ENCODE peak calls at places on chromosome 3, in five cellular contexts. I, V, J, T and Z are unnamed samples.
A peak's percentile ranks its signal among the peaks of the same experiment; 100 is the strongest.

GRCh38 chr3:59480486-59480995 is 430.7 kb upstream of the CFAP20DC start:
- DNase-seq in V (no peak), J (peak; percentile 45), I (no peak), T (no peak), Z (no peak)

GRCh38 chr3:159390656-159391055 is 588.8 kb downstream of the MFSD1 start:
- DNase-seq in V (no peak), I (no peak), T (no peak), J (no peak), Z (no peak)

GRCh38 chr3:187798531-187799520 is 53.6 kb upstream of the BCL6 start:
- DNase-seq in V (no peak), I (no peak), T (no peak), J (no peak), Z (no peak)

GRCh38 chr3:71210257-71211002 is 373.1 kb downstream of the FOXP1 start:
- DNase-seq in V (no peak), T (no peak), J (no peak), I (no peak), Z (peak; percentile 84)

GRCh38 chr3:143208976-143209714 is 89.6 kb downstream of the CHST2 start:
- DNase-seq in T (no peak), J (no peak), I (no peak), V (no peak), Z (no peak)

GRCh38 chr3:72144773-72145505 is 360.0 kb upstream of the PROK2 start:
- DNase-seq in I (no peak), T (peak; percentile 33), J (no peak), V (no peak), Z (peak; percentile 40)

GRCh38 chr3:52277071-52277964 is 1.1 kb downstream of the WDR82 start:
- DNase-seq in V (no peak), J (no peak), T (peak; percentile 86), I (peak; percentile 92), Z (peak; percentile 87)

GRCh38 chr3:16516695-16517481 is 3.4 kb upstream of the RFTN1 start:
- DNase-seq in V (no peak), J (peak; percentile 28), T (peak; percentile 41), I (no peak), Z (no peak)

GRCh38 chr3:127220497-127220896 is 27.6 kb downstream of the PRR23E start:
- DNase-seq in J (no peak), V (no peak), T (no peak), I (no peak), Z (peak; percentile 17)

DNA sequence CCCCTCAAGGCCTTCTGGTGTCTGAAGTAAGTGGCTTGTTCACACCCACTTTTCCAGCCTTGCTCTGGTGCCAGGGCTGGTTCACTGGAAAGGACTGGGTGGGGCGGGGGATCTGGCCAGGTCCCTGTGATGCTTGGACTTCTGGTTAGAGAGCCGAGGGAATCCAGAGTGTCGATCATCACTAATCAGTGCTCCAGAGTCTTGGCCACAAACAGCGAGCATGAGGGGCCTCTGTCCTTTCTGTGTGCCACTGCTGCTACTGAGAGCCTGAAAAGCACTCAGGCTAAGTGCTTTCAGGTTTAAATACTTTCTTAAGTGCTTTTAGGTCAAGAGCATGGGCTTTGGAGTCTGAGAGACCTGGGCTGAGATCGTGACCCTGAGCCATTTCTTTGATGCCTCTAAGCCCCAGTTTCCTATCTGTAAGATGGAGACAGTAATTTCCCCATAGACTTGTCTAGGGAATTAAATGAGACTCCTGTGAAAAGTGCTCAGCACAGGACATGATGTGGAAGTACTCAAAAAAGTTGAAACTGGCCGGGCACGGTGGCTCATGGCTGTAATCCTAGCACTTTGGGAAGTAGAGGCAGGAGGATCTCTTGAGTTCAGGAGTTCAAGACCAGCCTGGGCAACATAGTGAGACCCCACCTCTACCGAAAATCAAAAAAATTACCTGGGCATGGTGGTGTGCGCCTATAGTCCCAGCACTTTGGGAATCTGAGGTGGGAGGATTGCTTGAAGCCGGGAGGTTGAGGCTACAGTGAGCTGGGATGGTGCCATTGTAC is 53.8 kb upstream of the SEC22A start:
- DNase-seq in I (peak; percentile 66), T (no peak), V (no peak), J (no peak), Z (peak; percentile 47)
- H3K27ac ChIP-seq in I (no peak overlapping the region), T (no peak overlapping the region), V (no peak overlapping the region), J (no peak overlapping the region), Z (no peak overlapping the region)

GRCh38 chr3:160953681-160954080 is 151.5 kb downstream of the B3GALNT1 start:
- DNase-seq in T (no peak), J (no peak), V (no peak), I (no peak), Z (no peak)

GRCh38 chr3:160950954-160951353 is 154.2 kb downstream of the B3GALNT1 start:
- DNase-seq in J (no peak), V (no peak), T (no peak), I (no peak), Z (no peak)

GRCh38 chr3:160951677-160952487 is 153.3 kb downstream of the B3GALNT1 start:
- DNase-seq in J (no peak), I (no peak), V (no peak), T (no peak), Z (no peak)

GRCh38 chr3:160956785-160957184 is 148.4 kb downstream of the B3GALNT1 start:
- DNase-seq in I (no peak), T (no peak), J (no peak), V (no peak), Z (no peak)
- TF ChIP-seq CTCF in I (peak; percentile 40), T (peak; percentile 43), J (no peak), V (peak; percentile 47), Z (peak; percentile 31)

GRCh38 chr3:133492159-133492860 is 81.2 kb upstream of the CDV3 start:
- DNase-seq in I (no peak), J (no peak), V (no peak), T (no peak), Z (no peak)
- H3K27ac ChIP-seq in I (no peak overlapping the region), J (no peak overlapping the region), V (peak overlapping the region; percentile 62), T (no peak overlapping the region), Z (no peak overlapping the region)

GRCh38 chr3:42317137-42317536 is 51.2 kb upstream of the CCK start:
- DNase-seq in T (no peak), J (no peak), V (no peak), I (no peak), Z (no peak)
- TF ChIP-seq CTCF in T (no peak), J (no peak), V (no peak), I (no peak), Z (no peak)

GRCh38 chr3:114449271-114450007 is 155.6 kb downstream of the TIGIT start:
- DNase-seq in T (no peak), J (peak; percentile 17), I (no peak), V (no peak), Z (no peak)
- H3K27ac ChIP-seq in T (peak overlapping the region; percentile 88), J (no peak overlapping the region), I (no peak overlapping the region), V (no peak overlapping the region), Z (peak overlapping the region; percentile 36)

GRCh38 chr3:137360531-137361201 is 402.9 kb downstream of the IL20RB start:
- DNase-seq in T (no peak), J (no peak), I (no peak), V (no peak), Z (no peak)
- TF ChIP-seq CTCF in T (no peak), J (no peak), I (no peak), V (no peak), Z (no peak)

GRCh38 chr3:50156991-50157493 is 1.9 kb downstream of the SEMA3F start:
- DNase-seq in V (no peak), J (peak; percentile 46), T (no peak), I (no peak), Z (no peak)
- H3K27ac ChIP-seq in V (peak overlapping the region; percentile 96), J (peak overlapping the region; percentile 99), T (peak overlapping the region; percentile 88), I (no peak overlapping the region), Z (no peak overlapping the region)

GRCh38 chr3:138567403-138567802 is 26.7 kb downstream of the CEP70 start:
- DNase-seq in J (no peak), T (no peak), V (no peak), I (no peak), Z (no peak)
- TF ChIP-seq CTCF in J (no peak), T (no peak), V (peak; percentile 11), I (no peak), Z (no peak)